ENCODE peak calls at places on chromosomes 12 and 14, in ten cellular contexts. One of them, this sample, is unnamed.

GRCh38 chr14:88392609-88393008 is 7.2 kb downstream of the SPATA7 start:
- DNase-seq in adrenal gland: no peak
- DNase-seq in body of pancreas: no peak
- DNase-seq in sigmoid colon: no peak
- DNase-seq in HCT116: no peak
- DNase-seq in heart left ventricle: no peak
- DNase-seq in IMR-90: peak; percentile 75
- DNase-seq in H1: no peak
- DNase-seq in esophagus squamous epithelium: no peak
- DNase-seq in stomach: no peak
- DNase-seq in this sample: no peak

GRCh38 chr14:32407170-32407569 is 78.1 kb downstream of the AKAP6 start:
- DNase-seq in adrenal gland: no peak
- DNase-seq in body of pancreas: no peak
- DNase-seq in sigmoid colon: no peak
- DNase-seq in HCT116: no peak
- DNase-seq in heart left ventricle: peak; percentile 25
- DNase-seq in IMR-90: peak; percentile 13
- DNase-seq in H1: no peak
- DNase-seq in esophagus squamous epithelium: no peak
- DNase-seq in stomach: no peak
- DNase-seq in this sample: no peak

GRCh38 chr12:76144253-76144564 is 59.7 kb upstream of the NAP1L1 start:
- DNase-seq in adrenal gland: peak; percentile 19
- DNase-seq in body of pancreas: no peak
- DNase-seq in sigmoid colon: no peak
- DNase-seq in HCT116: no peak
- DNase-seq in heart left ventricle: no peak
- DNase-seq in IMR-90: peak; percentile 36
- DNase-seq in H1: no peak
- DNase-seq in esophagus squamous epithelium: no peak
- DNase-seq in stomach: peak; percentile 28
- DNase-seq in this sample: no peak

GRCh38 chr12:22467190-22467589 is 77.2 kb downstream of the C2CD5 start:
- DNase-seq in adrenal gland: no peak
- DNase-seq in body of pancreas: no peak
- DNase-seq in sigmoid colon: no peak
- DNase-seq in HCT116: no peak
- DNase-seq in heart left ventricle: no peak
- DNase-seq in IMR-90: peak; percentile 45
- DNase-seq in H1: no peak
- DNase-seq in esophagus squamous epithelium: no peak
- DNase-seq in stomach: no peak
- DNase-seq in this sample: no peak

GRCh38 chr14:92922883-92923743 is at the start of gene CHGA:
- DNase-seq in adrenal gland: peak; percentile 67
- DNase-seq in body of pancreas: peak; percentile 68
- DNase-seq in sigmoid colon: no peak
- DNase-seq in HCT116: no peak
- DNase-seq in heart left ventricle: peak; percentile 61
- DNase-seq in IMR-90: peak; percentile 20
- DNase-seq in H1: peak; percentile 94
- DNase-seq in esophagus squamous epithelium: no peak
- DNase-seq in stomach: peak; percentile 44
- DNase-seq in this sample: no peak

GRCh38 chr12:55057466-55057865 is 37.7 kb downstream of the NEUROD4 start:
- DNase-seq in adrenal gland: no peak
- DNase-seq in body of pancreas: no peak
- DNase-seq in sigmoid colon: no peak
- DNase-seq in HCT116: no peak
- DNase-seq in heart left ventricle: no peak
- DNase-seq in IMR-90: no peak
- DNase-seq in H1: no peak
- DNase-seq in esophagus squamous epithelium: no peak
- DNase-seq in stomach: no peak
- DNase-seq in this sample: no peak

GRCh38 chr12:72214163-72214562 is 58.0 kb upstream of the TRHDE start:
- DNase-seq in adrenal gland: no peak
- DNase-seq in body of pancreas: no peak
- DNase-seq in sigmoid colon: no peak
- DNase-seq in HCT116: no peak
- DNase-seq in heart left ventricle: no peak
- DNase-seq in IMR-90: peak; percentile 11
- DNase-seq in H1: no peak
- DNase-seq in esophagus squamous epithelium: no peak
- DNase-seq in stomach: no peak
- DNase-seq in this sample: no peak

GRCh38 chr14:62655161-62655560 is 390.1 kb downstream of the KCNH5 start:
- DNase-seq in adrenal gland: no peak
- DNase-seq in body of pancreas: no peak
- DNase-seq in sigmoid colon: no peak
- DNase-seq in HCT116: no peak
- DNase-seq in heart left ventricle: no peak
- DNase-seq in IMR-90: peak; percentile 49
- DNase-seq in H1: no peak
- DNase-seq in esophagus squamous epithelium: no peak
- DNase-seq in stomach: no peak
- DNase-seq in this sample: no peak

GRCh38 chr12:613996-614726 is 49.1 kb downstream of the NINJ2 start:
- DNase-seq in adrenal gland: no peak
- DNase-seq in body of pancreas: no peak
- DNase-seq in sigmoid colon: no peak
- DNase-seq in HCT116: no peak
- DNase-seq in heart left ventricle: no peak
- DNase-seq in IMR-90: no peak
- DNase-seq in H1: peak; percentile 53
- DNase-seq in esophagus squamous epithelium: no peak
- DNase-seq in stomach: peak; percentile 35
- DNase-seq in this sample: no peak

GRCh38 chr12:9906888-9907287 is 25.3 kb downstream of the CLEC2A start:
- DNase-seq in adrenal gland: no peak
- DNase-seq in body of pancreas: no peak
- DNase-seq in sigmoid colon: no peak
- DNase-seq in HCT116: no peak
- DNase-seq in heart left ventricle: no peak
- DNase-seq in IMR-90: no peak
- DNase-seq in H1: no peak
- DNase-seq in esophagus squamous epithelium: no peak
- DNase-seq in stomach: no peak
- DNase-seq in this sample: no peak

GRCh38 chr14:104094056-104094708 is 8.7 kb downstream of the ASPG start:
- DNase-seq in adrenal gland: no peak
- DNase-seq in body of pancreas: no peak
- DNase-seq in sigmoid colon: no peak
- DNase-seq in HCT116: no peak
- DNase-seq in heart left ventricle: no peak
- DNase-seq in IMR-90: no peak
- DNase-seq in H1: no peak
- DNase-seq in esophagus squamous epithelium: no peak
- DNase-seq in stomach: no peak
- DNase-seq in this sample: no peak

DNA sequence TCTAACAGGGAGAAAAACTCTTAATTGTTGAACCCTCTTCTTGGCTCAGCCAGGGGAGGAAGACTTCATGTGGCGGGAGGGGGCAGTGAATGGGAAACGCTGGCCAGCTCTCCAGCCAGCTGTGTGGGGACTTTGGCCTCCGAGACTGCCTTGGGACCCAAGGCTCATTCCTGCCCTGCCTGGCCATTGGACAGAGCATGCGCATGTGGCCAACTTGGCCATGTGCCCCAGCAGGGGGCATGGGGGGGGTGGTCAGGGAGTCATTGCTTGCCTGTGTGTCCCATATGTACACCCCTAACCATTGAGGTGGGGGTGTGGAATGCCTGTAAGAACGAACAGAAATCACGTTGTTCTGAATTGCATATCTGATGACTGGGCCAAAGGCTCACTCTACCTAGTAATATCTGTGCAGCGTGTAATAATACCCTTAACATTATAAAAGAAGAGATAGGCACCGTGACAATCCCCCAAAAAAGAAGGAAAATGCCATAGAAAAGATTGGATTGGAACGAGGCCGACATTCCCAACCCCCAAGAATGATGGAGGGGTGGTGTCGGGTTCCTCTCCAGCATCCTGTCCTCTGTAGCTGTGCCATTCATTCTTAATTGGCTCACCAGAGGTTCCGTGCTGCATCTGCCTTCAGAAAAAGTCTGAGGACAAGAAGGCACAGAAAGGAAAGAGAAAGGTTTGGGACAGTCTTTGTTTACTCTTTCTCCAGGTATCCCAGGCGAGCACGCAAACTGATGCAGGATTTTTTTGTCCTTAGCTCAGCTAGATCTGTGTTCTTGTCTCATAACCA is 3.5 kb upstream of the FAR2 start:
- DNase-seq in adrenal gland: no peak
- DNase-seq in body of pancreas: no peak
- DNase-seq in sigmoid colon: no peak
- DNase-seq in HCT116: no peak
- DNase-seq in heart left ventricle: no peak
- DNase-seq in IMR-90: no peak
- DNase-seq in H1: no peak
- DNase-seq in esophagus squamous epithelium: no peak
- DNase-seq in stomach: no peak
- DNase-seq in this sample: no peak
- TF ChIP-seq POLR2A in adrenal gland: no peak
- TF ChIP-seq POLR2A in body of pancreas: no peak
- TF ChIP-seq POLR2A in sigmoid colon: no peak
- TF ChIP-seq POLR2A in HCT116: no peak
- TF ChIP-seq POLR2A in heart left ventricle: no peak
- TF ChIP-seq POLR2A in IMR-90: no peak
- TF ChIP-seq POLR2A in H1: no peak
- TF ChIP-seq POLR2A in esophagus squamous epithelium: no peak
- TF ChIP-seq POLR2A in stomach: no peak
- TF ChIP-seq POLR2A in this sample: no peak

GRCh38 chr12:109953656-109954055 is 42.5 kb downstream of the GIT2 start:
- DNase-seq in adrenal gland: no peak
- DNase-seq in body of pancreas: no peak
- DNase-seq in sigmoid colon: no peak
- DNase-seq in HCT116: no peak
- DNase-seq in heart left ventricle: no peak
- DNase-seq in IMR-90: no peak
- DNase-seq in H1: no peak
- DNase-seq in esophagus squamous epithelium: no peak
- DNase-seq in stomach: no peak
- DNase-seq in this sample: no peak
- H3K36me3 ChIP-seq in adrenal gland: no peaks in the 10 kb centered on the region
- H3K36me3 ChIP-seq in body of pancreas: no peaks in the 10 kb centered on the region
- H3K36me3 ChIP-seq in sigmoid colon: peaks cover 9% of the 10 kb centered on the region
- H3K36me3 ChIP-seq in HCT116: peaks cover 11% of the 10 kb centered on the region
- H3K36me3 ChIP-seq in heart left ventricle: peaks cover 99% of the 10 kb centered on the region
- H3K36me3 ChIP-seq in IMR-90: peaks cover 14% of the 10 kb centered on the region
- H3K36me3 ChIP-seq in H1: peaks cover 3% of the 10 kb centered on the region
- H3K36me3 ChIP-seq in esophagus squamous epithelium: peaks cover 100% of the 10 kb centered on the region
- H3K36me3 ChIP-seq in stomach: peaks cover 91% of the 10 kb centered on the region
- H3K36me3 ChIP-seq in this sample: peaks cover 18% of the 10 kb centered on the region

DNA sequence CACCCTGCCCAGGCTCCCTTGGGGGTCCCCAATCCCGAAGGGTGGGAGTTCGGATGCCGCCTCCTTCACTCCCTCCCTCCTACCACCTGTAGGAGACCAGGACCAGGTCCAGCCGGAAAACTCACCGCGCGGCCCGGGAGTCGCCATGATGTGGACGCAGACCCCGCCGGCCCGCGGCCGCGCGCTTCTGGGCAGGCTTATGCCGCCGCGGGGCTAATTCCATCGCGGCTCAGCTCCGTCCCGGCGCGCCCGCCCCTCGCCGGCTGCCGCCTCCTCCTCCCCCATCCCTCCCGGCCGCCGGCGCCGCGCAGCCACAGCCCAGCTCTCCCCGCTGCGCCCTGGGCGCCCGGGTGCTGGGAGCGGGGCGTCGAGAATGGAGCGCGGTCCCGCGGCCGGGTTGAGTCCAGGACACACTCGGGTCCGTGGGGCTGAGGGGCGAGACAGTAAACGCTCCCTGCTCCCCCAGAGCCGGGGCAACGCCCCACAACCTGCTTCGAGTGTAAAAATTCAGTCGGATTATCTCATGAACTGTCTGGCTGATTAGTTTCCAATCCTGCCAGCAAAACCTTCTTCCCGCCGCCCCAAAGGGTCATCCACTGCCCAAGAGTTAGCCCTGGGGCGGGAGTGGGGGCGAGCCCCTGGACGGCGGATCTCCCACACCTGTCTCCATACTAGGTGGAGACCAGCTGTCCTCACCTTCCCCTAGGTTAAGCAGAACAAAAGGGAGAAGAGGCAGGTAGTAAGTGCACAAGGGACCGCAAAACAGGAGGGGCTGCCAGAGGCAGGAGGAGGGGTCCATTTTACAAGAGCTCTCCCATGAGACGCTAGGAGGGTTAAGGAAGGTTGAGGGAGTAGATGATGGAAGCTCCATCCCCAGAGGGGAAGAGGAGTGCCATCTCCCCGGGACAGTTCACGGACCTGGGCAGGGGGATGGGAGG is at the start of gene ANO2:
- DNase-seq in adrenal gland: peak; percentile 3
- DNase-seq in body of pancreas: no peak
- DNase-seq in sigmoid colon: no peak
- DNase-seq in HCT116: no peak
- DNase-seq in heart left ventricle: no peak
- DNase-seq in IMR-90: no peak
- DNase-seq in H1: peak; percentile 71
- DNase-seq in esophagus squamous epithelium: no peak
- DNase-seq in stomach: no peak
- DNase-seq in this sample: peak; percentile 84
- H3K4me3 ChIP-seq in adrenal gland: no peak within 1 kb of the TSS
- H3K4me3 ChIP-seq in body of pancreas: no peak within 1 kb of the TSS
- H3K4me3 ChIP-seq in sigmoid colon: peak within 1 kb of the TSS; percentile 20
- H3K4me3 ChIP-seq in HCT116: no peak within 1 kb of the TSS
- H3K4me3 ChIP-seq in heart left ventricle: peak within 1 kb of the TSS; percentile 42
- H3K4me3 ChIP-seq in IMR-90: peak within 1 kb of the TSS; percentile 48
- H3K4me3 ChIP-seq in H1: peak within 1 kb of the TSS; percentile 84
- H3K4me3 ChIP-seq in esophagus squamous epithelium: peak within 1 kb of the TSS; percentile 15
- H3K4me3 ChIP-seq in stomach: peak within 1 kb of the TSS; percentile 35
- H3K4me3 ChIP-seq in this sample: peak within 1 kb of the TSS; percentile 55

GRCh38 chr12:30531731-30532678 is 163.7 kb downstream of the IPO8 start:
- DNase-seq in adrenal gland: no peak
- DNase-seq in body of pancreas: no peak
- DNase-seq in sigmoid colon: no peak
- DNase-seq in HCT116: no peak
- DNase-seq in heart left ventricle: no peak
- DNase-seq in IMR-90: no peak
- DNase-seq in H1: no peak
- DNase-seq in esophagus squamous epithelium: no peak
- DNase-seq in stomach: no peak
- DNase-seq in this sample: no peak
- TF ChIP-seq POLR2A in adrenal gland: no peak
- TF ChIP-seq POLR2A in body of pancreas: no peak
- TF ChIP-seq POLR2A in sigmoid colon: no peak
- TF ChIP-seq POLR2A in HCT116: no peak
- TF ChIP-seq POLR2A in heart left ventricle: no peak
- TF ChIP-seq POLR2A in IMR-90: no peak
- TF ChIP-seq POLR2A in H1: no peak
- TF ChIP-seq POLR2A in esophagus squamous epithelium: no peak
- TF ChIP-seq POLR2A in stomach: no peak
- TF ChIP-seq POLR2A in this sample: no peak

DNA sequence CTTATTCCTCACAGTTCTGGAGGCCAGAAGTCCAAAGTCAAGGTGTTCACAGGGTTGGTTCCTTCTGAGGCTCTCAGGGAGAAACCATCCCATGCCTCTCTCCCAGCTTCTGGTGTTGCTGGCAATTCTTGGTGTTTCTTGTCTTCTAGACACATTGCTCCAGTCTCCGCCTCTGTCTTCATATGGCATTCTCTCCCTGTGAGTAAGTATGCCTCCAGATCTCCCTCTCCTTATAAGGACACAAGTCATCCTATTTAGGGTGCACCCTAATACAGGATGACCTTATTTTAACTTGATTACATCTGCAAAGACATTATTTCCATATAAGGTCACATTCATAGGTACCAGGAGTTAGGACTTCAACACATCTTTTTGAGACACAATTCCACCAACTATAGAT is 79.1 kb upstream of the CMKLR1 start:
- DNase-seq in adrenal gland: no peak
- DNase-seq in body of pancreas: no peak
- DNase-seq in sigmoid colon: no peak
- DNase-seq in HCT116: no peak
- DNase-seq in heart left ventricle: no peak
- DNase-seq in IMR-90: no peak
- DNase-seq in H1: no peak
- DNase-seq in esophagus squamous epithelium: no peak
- DNase-seq in stomach: no peak
- DNase-seq in this sample: no peak
- H3K36me3 ChIP-seq in adrenal gland: no peaks in the 10 kb centered on the region
- H3K36me3 ChIP-seq in body of pancreas: no peaks in the 10 kb centered on the region
- H3K36me3 ChIP-seq in sigmoid colon: no peaks in the 10 kb centered on the region
- H3K36me3 ChIP-seq in HCT116: no peaks in the 10 kb centered on the region
- H3K36me3 ChIP-seq in heart left ventricle: no peaks in the 10 kb centered on the region
- H3K36me3 ChIP-seq in IMR-90: no peaks in the 10 kb centered on the region
- H3K36me3 ChIP-seq in H1: no peaks in the 10 kb centered on the region
- H3K36me3 ChIP-seq in esophagus squamous epithelium: no peaks in the 10 kb centered on the region
- H3K36me3 ChIP-seq in stomach: no peaks in the 10 kb centered on the region
- H3K36me3 ChIP-seq in this sample: no peaks in the 10 kb centered on the region